ENCODE peak calls at places on chromosomes 11 and 22, in ten cellular contexts. M is breast epithelium; S is OCI-LY7; Y is GM23338; D is CD8-positive, alpha-beta T cell; W is lower lobe of right lung; V is sigmoid colon; K is A549; G is neural progenitor cell; A is Peyer's patch. U is an unnamed sample.
A peak's percentile ranks its signal among the peaks of the same experiment; 100 is the strongest.

GRCh38 chr11:131449391-131450019 is 79.1 kb downstream of the NTM start:
- DNase-seq in G (no peak), K (no peak), S (no peak), A (no peak), W (no peak), D (no peak), Y (no peak), V (no peak), M (no peak), U (no peak)

GRCh38 chr22:44887941-44888366 is 121.9 kb downstream of the PHF21B start:
- DNase-seq in W (no peak), Y (no peak), S (no peak), G (no peak), D (no peak), K (no peak), A (peak; percentile 29), M (peak; percentile 35), V (no peak), U (no peak)

GRCh38 chr11:61467609-61468401 is 37.9 kb downstream of the SDHAF2 start:
- DNase-seq in Y (no peak), V (no peak), W (no peak), M (no peak), A (no peak), G (no peak), S (no peak), K (no peak), D (no peak), U (no peak)

GRCh38 chr11:45948341-45948740 is 25.9 kb downstream of the LARGE2 start:
- DNase-seq in W (no peak), M (no peak), V (no peak), D (no peak), Y (no peak), G (no peak), K (no peak), S (no peak), A (no peak), U (no peak)

GRCh38 chr22:43293661-43294392 is 49.3 kb downstream of the SCUBE1 start:
- DNase-seq in A (peak; percentile 87), S (no peak), Y (no peak), W (peak; percentile 76), K (peak; percentile 32), D (no peak), V (peak; percentile 97), G (peak; percentile 26), M (peak; percentile 86), U (no peak)

GRCh38 chr11:44446996-44447771 is 118.3 kb upstream of the CD82 start:
- DNase-seq in V (no peak), G (no peak), K (no peak), S (no peak), A (no peak), Y (no peak), M (no peak), D (no peak), W (no peak), U (no peak)

GRCh38 chr11:86638673-86639072 is 33.7 kb downstream of the ME3 start:
- DNase-seq in G (no peak), M (no peak), K (no peak), Y (no peak), S (no peak), D (no peak), W (no peak), V (no peak), A (no peak), U (no peak)

GRCh38 chr11:128595221-128595620 is 7.9 kb upstream of the ETS1 start:
- DNase-seq in V (no peak), Y (no peak), A (no peak), M (no peak), W (no peak), G (no peak), S (no peak), D (no peak), K (no peak), U (no peak)

GRCh38 chr11:115334932-115335788 is 169.1 kb downstream of the CADM1 start:
- DNase-seq in V (no peak), G (peak; percentile 23), W (no peak), K (peak; percentile 6), S (peak; percentile 64), A (no peak), Y (peak; percentile 51), D (no peak), M (no peak), U (no peak)

GRCh38 chr11:121964591-121964990 is 151.4 kb downstream of the BLID start:
- DNase-seq in K (no peak), D (no peak), G (no peak), S (no peak), V (no peak), Y (no peak), W (no peak), A (no peak), M (no peak), U (no peak)

GRCh38 chr11:111465400-111465799 is 46.8 kb downstream of the BTG4 start:
- DNase-seq in Y (no peak), K (no peak), M (no peak), V (no peak), W (no peak), S (no peak), G (no peak), D (no peak), A (no peak), U (no peak)

GRCh38 chr11:57778318-57779037 is 16.9 kb downstream of the CTNND1 start:
- DNase-seq in G (peak; percentile 87), A (peak; percentile 91), Y (peak; percentile 96), K (peak; percentile 88), M (peak; percentile 91), D (no peak), W (peak; percentile 93), V (peak; percentile 94), S (no peak), U (no peak)

GRCh38 chr11:103906291-103906850 is 130.1 kb upstream of the DDI1 start:
- DNase-seq in D (no peak), A (no peak), M (no peak), S (peak; percentile 41), K (no peak), G (no peak), W (no peak), Y (no peak), V (no peak), U (no peak)
- TF ChIP-seq CTCF in D (no peak), A (no peak), M (no peak), S (no peak), K (no peak), G (no peak), W (no peak), Y (no peak), V (no peak), U (no peak)

DNA sequence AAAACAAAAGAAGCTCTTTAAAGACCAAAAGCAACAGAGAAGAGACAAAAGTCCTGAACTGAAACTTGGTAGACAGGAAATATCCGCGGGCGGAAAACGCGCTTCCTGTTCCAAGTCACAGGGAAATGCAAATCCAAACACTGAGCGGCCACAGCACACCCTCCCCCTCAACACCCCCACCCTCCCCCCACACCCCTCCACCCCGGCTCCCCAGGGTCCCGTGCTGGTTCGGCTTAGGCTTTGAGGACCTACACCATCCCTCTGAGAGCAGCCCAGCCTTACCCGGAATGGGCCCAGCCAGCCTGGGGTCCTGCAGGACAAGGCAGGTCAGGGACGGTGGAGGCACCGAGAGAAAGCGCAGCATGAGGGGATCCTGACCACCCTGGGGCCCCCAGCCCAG is 160.4 kb downstream of the BRD1 start:
- DNase-seq in S (peak; percentile 37), M (peak; percentile 46), V (peak; percentile 67), A (peak; percentile 72), K (no peak), G (no peak), D (peak; percentile 38), W (peak; percentile 60), Y (no peak), U (no peak)
- H3K4me1 ChIP-seq in S (peaks cover 12% of the 10 kb centered on the region), M (peaks cover 4% of the 10 kb centered on the region), V (peaks cover 13% of the 10 kb centered on the region), A (peaks cover 14% of the 10 kb centered on the region), K (no peaks in the 10 kb centered on the region), G (peaks cover 17% of the 10 kb centered on the region), D (peaks cover 18% of the 10 kb centered on the region), W (peaks cover 26% of the 10 kb centered on the region), Y (no peaks in the 10 kb centered on the region), U (peaks cover 4% of the 10 kb centered on the region)

DNA sequence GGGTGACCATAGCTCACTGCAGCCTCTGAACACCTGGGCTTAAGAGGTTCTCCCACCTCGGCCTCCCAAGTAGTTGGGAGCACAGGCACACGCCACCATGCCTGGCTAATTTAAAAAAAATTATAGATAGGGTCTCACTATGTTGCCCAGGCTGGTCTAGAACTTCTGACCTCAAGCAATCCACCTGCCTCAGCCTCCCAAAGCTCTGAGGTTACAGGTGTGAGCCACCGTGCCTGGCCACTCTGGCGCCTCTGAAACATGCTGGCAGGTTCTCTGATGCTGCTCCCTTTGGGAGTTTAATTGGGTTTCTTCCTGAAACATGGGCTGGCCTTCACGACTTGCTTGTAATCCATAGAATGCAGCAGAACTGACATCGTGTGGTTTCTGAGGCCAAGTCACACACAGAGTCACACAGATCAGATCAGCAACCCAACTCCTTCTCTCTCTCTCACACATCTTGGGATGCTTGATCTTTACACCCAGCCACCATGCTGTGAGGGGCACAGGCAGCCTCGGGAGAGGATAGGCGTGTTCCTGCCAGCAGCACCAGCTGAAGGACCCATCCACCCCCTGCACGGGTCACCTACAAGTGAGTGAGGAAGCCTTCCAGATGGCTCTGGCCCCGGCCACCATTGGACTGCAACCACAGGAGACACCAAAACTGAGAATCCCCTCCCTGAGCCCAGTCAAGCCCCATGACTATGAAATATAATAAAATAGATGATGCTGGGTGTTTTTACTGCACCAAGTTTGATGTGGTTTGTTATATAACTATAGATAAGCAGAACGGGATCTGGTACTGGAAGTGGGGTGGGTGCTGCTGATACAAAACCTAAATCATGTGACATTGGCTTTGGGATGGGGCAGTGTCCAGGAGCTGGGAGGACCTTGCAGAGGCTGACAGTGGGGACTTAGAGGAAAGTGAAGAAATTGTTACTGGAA is 3.1 kb upstream of the GSC2 start:
- DNase-seq in Y (no peak), K (no peak), D (no peak), V (no peak), A (no peak), M (no peak), W (no peak), G (no peak), S (no peak), U (no peak)
- H3K27ac ChIP-seq in Y (no peak overlapping the region), K (no peak overlapping the region), D (no peak overlapping the region), V (no peak overlapping the region), A (no peak overlapping the region), M (no peak overlapping the region), W (no peak overlapping the region), G (no peak overlapping the region), S (no peak overlapping the region), U (no peak overlapping the region)

GRCh38 chr22:38750638-38751037 is 5.2 kb downstream of the SUN2 start:
- DNase-seq in D (no peak), G (no peak), K (no peak), S (no peak), W (no peak), A (no peak), V (no peak), Y (no peak), M (no peak), U (no peak)

GRCh38 chr22:38745676-38746460 is 9.9 kb downstream of the SUN2 start:
- DNase-seq in Y (no peak), A (no peak), M (no peak), D (no peak), K (no peak), G (no peak), S (no peak), V (no peak), W (no peak), U (no peak)

GRCh38 chr22:38751066-38751421 is 4.8 kb downstream of the SUN2 start:
- DNase-seq in S (no peak), W (no peak), D (no peak), G (no peak), K (no peak), M (no peak), A (no peak), V (no peak), Y (no peak), U (no peak)

GRCh38 chr22:38750104-38750503 is 5.7 kb downstream of the SUN2 start:
- DNase-seq in W (no peak), M (no peak), G (no peak), K (no peak), Y (no peak), V (no peak), A (no peak), D (no peak), S (no peak), U (no peak)

GRCh38 chr22:38748487-38749136 is 7.2 kb downstream of the SUN2 start:
- DNase-seq in G (no peak), K (no peak), S (no peak), A (no peak), W (no peak), V (no peak), Y (no peak), D (no peak), M (no peak), U (no peak)
- TF ChIP-seq CTCF in G (no peak), K (no peak), S (no peak), A (no peak), W (no peak), V (no peak), Y (no peak), D (no peak), M (no peak), U (no peak)